ENCODE peak calls at places on chromosomes 5 and 9, in four cellular contexts. One of them, this sample, is unnamed.

GRCh38 chr9:136095495-136096058 is 488 bp upstream of the NACC2 start:
- DNase-seq in IMR-90: peak; percentile 31
- DNase-seq in A549: peak; percentile 51
- DNase-seq in K562: peak; percentile 78
- DNase-seq in this sample: no peak

GRCh38 chr5:14739538-14739937 is 75.0 kb downstream of the OTULIN start:
- DNase-seq in IMR-90: peak; percentile 61
- DNase-seq in A549: no peak
- DNase-seq in K562: no peak
- DNase-seq in this sample: no peak

GRCh38 chr5:20286512-20286911 is 298.5 kb upstream of the CDH18 start:
- DNase-seq in IMR-90: peak; percentile 58
- DNase-seq in A549: peak; percentile 62
- DNase-seq in K562: no peak
- DNase-seq in this sample: no peak

GRCh38 chr9:94870793-94871558 is 144.5 kb downstream of the AOPEP start:
- DNase-seq in IMR-90: no peak
- DNase-seq in A549: peak; percentile 73
- DNase-seq in K562: no peak
- DNase-seq in this sample: no peak

GRCh38 chr9:120136685-120137084 is 443.3 kb downstream of the CDK5RAP2 start:
- DNase-seq in IMR-90: no peak
- DNase-seq in A549: no peak
- DNase-seq in K562: no peak
- DNase-seq in this sample: no peak

GRCh38 chr9:135473972-135474543 is 5.5 kb upstream of the PPP1R26 start:
- DNase-seq in IMR-90: no peak
- DNase-seq in A549: no peak
- DNase-seq in K562: no peak
- DNase-seq in this sample: no peak

GRCh38 chr9:101635473-101635872 is 40.7 kb upstream of the PPP3R2 start:
- DNase-seq in IMR-90: no peak
- DNase-seq in A549: no peak
- DNase-seq in K562: no peak
- DNase-seq in this sample: no peak

GRCh38 chr9:135961811-135962695 is 880 bp upstream of the UBAC1 start:
- DNase-seq in IMR-90: no peak
- DNase-seq in A549: no peak
- DNase-seq in K562: no peak
- DNase-seq in this sample: no peak

GRCh38 chr5:179994622-179995323 is 76.8 kb downstream of the RNF130 start:
- DNase-seq in IMR-90: no peak
- DNase-seq in A549: no peak
- DNase-seq in K562: no peak
- DNase-seq in this sample: no peak

GRCh38 chr5:147208134-147208533 is 26.7 kb upstream of the STK32A start:
- DNase-seq in IMR-90: no peak
- DNase-seq in A549: no peak
- DNase-seq in K562: no peak
- DNase-seq in this sample: no peak

GRCh38 chr5:59722875-59723274 is 170.7 kb downstream of the PDE4D start:
- DNase-seq in IMR-90: peak; percentile 24
- DNase-seq in A549: no peak
- DNase-seq in K562: no peak
- DNase-seq in this sample: no peak

GRCh38 chr5:7816535-7816901 is 34.4 kb downstream of the CFAP90 start:
- DNase-seq in IMR-90: no peak
- DNase-seq in A549: no peak
- DNase-seq in K562: no peak
- DNase-seq in this sample: no peak

GRCh38 chr5:73170522-73170921 is 2.5 kb upstream of the TMEM174 start:
- DNase-seq in IMR-90: peak; percentile 7
- DNase-seq in A549: peak; percentile 11
- DNase-seq in K562: peak; percentile 25
- DNase-seq in this sample: peak; percentile 19

GRCh38 chr5:175922192-175922885 is 45.8 kb downstream of the THOC3 start:
- DNase-seq in IMR-90: peak; percentile 99
- DNase-seq in A549: peak; percentile 36
- DNase-seq in K562: peak; percentile 4
- DNase-seq in this sample: peak; percentile 41

GRCh38 chr5:174610968-174611367 is 113.4 kb upstream of the MSX2 start:
- DNase-seq in IMR-90: peak; percentile 75
- DNase-seq in A549: no peak
- DNase-seq in K562: no peak
- DNase-seq in this sample: no peak

GRCh38 chr9:112700080-112700479 is 17.8 kb downstream of the INIP start:
- DNase-seq in IMR-90: peak; percentile 30
- DNase-seq in A549: no peak
- DNase-seq in K562: no peak
- DNase-seq in this sample: peak; percentile 53

GRCh38 chr9:112696461-112696860 is 21.5 kb downstream of the INIP start:
- DNase-seq in IMR-90: no peak
- DNase-seq in A549: no peak
- DNase-seq in K562: no peak
- DNase-seq in this sample: no peak

GRCh38 chr9:112703304-112703703 is 14.6 kb downstream of the INIP start:
- DNase-seq in IMR-90: no peak
- DNase-seq in A549: no peak
- DNase-seq in K562: no peak
- DNase-seq in this sample: no peak

GRCh38 chr9:112694910-112695555 is 22.9 kb downstream of the INIP start:
- DNase-seq in IMR-90: no peak
- DNase-seq in A549: no peak
- DNase-seq in K562: no peak
- DNase-seq in this sample: no peak

DNA sequence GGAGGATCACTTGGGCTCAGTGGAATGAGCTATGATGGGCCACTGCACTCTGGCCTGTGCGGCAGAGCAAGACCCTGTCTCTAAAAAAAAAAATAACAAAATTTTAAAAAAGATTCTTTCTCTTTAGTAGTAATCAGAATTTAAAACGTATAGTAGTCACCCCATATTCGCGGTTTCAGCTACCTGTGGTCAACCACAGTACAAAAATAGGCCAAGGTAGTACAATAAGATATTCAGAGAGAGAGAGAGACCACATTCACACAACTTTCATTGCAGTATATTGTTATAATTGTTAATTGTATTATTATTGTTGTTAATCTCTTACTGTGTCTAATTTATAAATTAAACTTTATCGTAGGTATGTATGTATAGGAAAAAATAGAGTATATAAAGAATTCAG is 18.7 kb downstream of the INIP start:
- DNase-seq in IMR-90: no peak
- DNase-seq in A549: no peak
- DNase-seq in K562: no peak
- DNase-seq in this sample: no peak
- TF ChIP-seq MAZ in IMR-90: no peak
- TF ChIP-seq MAZ in A549: no peak
- TF ChIP-seq MAZ in K562: no peak
- TF ChIP-seq MAZ in this sample: no peak

GRCh38 chr5:127997131-127997775 is 86.3 kb upstream of the SLC12A2 start:
- DNase-seq in IMR-90: no peak
- DNase-seq in A549: no peak
- DNase-seq in K562: no peak
- DNase-seq in this sample: no peak
- TF ChIP-seq MAZ in IMR-90: no peak
- TF ChIP-seq MAZ in A549: no peak
- TF ChIP-seq MAZ in K562: no peak
- TF ChIP-seq MAZ in this sample: no peak

DNA sequence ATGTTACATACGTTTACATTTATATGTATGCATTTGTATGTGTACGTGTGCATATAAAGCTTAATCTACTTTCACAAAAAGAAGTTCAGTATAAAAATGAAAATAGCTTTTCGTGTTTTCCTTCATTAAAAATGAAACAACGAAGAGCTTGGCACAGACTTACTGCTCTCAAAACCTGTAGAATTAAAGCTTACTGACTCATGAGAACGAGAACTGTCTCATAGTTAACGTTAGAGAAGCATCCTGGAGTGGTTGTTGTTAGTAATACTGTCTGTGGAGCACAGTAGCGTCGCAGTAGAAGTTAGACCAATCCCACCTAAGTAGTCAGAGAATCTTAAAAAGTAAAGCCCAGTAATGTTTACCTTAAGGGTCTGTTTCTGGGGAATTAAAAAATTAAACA is 1.3 kb downstream of the MAT2B start:
- DNase-seq in IMR-90: peak; percentile 67
- DNase-seq in A549: no peak
- DNase-seq in K562: no peak
- DNase-seq in this sample: no peak
- TF ChIP-seq MAZ in IMR-90: no peak
- TF ChIP-seq MAZ in A549: no peak
- TF ChIP-seq MAZ in K562: no peak
- TF ChIP-seq MAZ in this sample: no peak

GRCh38 chr9:14733130-14733529 is 10.6 kb upstream of the CER1 start:
- DNase-seq in IMR-90: no peak
- DNase-seq in A549: no peak
- DNase-seq in K562: no peak
- DNase-seq in this sample: no peak
- TF ChIP-seq MAZ in IMR-90: no peak
- TF ChIP-seq MAZ in A549: no peak
- TF ChIP-seq MAZ in K562: no peak
- TF ChIP-seq MAZ in this sample: no peak

GRCh38 chr9:128102861-128103588 is 24.5 kb downstream of the PTGES2 start:
- DNase-seq in IMR-90: no peak
- DNase-seq in A549: no peak
- DNase-seq in K562: no peak
- DNase-seq in this sample: peak; percentile 94

GRCh38 chr9:128101231-128101641 is 26.3 kb downstream of the PTGES2 start:
- DNase-seq in IMR-90: no peak
- DNase-seq in A549: no peak
- DNase-seq in K562: no peak
- DNase-seq in this sample: peak; percentile 61

GRCh38 chr9:128100581-128100980 is 26.9 kb downstream of the PTGES2 start:
- DNase-seq in IMR-90: no peak
- DNase-seq in A549: no peak
- DNase-seq in K562: no peak
- DNase-seq in this sample: no peak

GRCh38 chr9:128102196-128102595 is 25.3 kb downstream of the PTGES2 start:
- DNase-seq in IMR-90: no peak
- DNase-seq in A549: no peak
- DNase-seq in K562: no peak
- DNase-seq in this sample: no peak

GRCh38 chr9:128101690-128102089 is 25.8 kb downstream of the PTGES2 start:
- DNase-seq in IMR-90: no peak
- DNase-seq in A549: no peak
- DNase-seq in K562: no peak
- DNase-seq in this sample: no peak
- TF ChIP-seq MAZ in IMR-90: no peak
- TF ChIP-seq MAZ in A549: no peak
- TF ChIP-seq MAZ in K562: no peak
- TF ChIP-seq MAZ in this sample: no peak

GRCh38 chr5:148923023-148923422 is 96.6 kb downstream of the ADRB2 start:
- DNase-seq in IMR-90: no peak
- DNase-seq in A549: no peak
- DNase-seq in K562: no peak
- DNase-seq in this sample: no peak

GRCh38 chr5:148927307-148927946 is 101.0 kb downstream of the ADRB2 start:
- DNase-seq in IMR-90: no peak
- DNase-seq in A549: no peak
- DNase-seq in K562: no peak
- DNase-seq in this sample: no peak

GRCh38 chr5:148926207-148926606 is 99.8 kb downstream of the ADRB2 start:
- DNase-seq in IMR-90: no peak
- DNase-seq in A549: no peak
- DNase-seq in K562: no peak
- DNase-seq in this sample: no peak

GRCh38 chr5:148922606-148923005 is 96.2 kb downstream of the ADRB2 start:
- DNase-seq in IMR-90: peak; percentile 28
- DNase-seq in A549: no peak
- DNase-seq in K562: no peak
- DNase-seq in this sample: no peak

DNA sequence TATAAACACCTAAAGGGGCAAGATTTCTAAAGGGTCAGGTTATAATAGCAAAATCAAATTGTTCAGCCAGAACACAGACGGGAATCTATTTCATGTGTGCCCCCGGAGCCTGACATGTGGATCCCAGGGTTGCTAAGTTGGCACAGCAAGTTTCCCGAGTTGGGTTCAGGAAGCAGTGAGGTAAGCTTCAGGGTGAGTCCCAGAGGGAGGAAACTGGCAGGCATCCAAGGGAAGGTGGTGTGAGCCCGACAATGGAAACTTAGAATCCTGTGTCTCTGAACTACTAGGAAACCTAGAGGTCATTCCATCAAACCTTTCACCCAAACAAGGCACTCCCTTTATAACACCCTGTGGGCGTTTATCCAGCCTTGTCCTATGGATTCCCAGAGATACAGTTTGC is 98.4 kb downstream of the ADRB2 start:
- DNase-seq in IMR-90: no peak
- DNase-seq in A549: no peak
- DNase-seq in K562: no peak
- DNase-seq in this sample: no peak
- TF ChIP-seq MAZ in IMR-90: no peak
- TF ChIP-seq MAZ in A549: no peak
- TF ChIP-seq MAZ in K562: no peak
- TF ChIP-seq MAZ in this sample: no peak

GRCh38 chr5:172479034-172479783 is 24.9 kb upstream of the SH3PXD2B start:
- DNase-seq in IMR-90: peak; percentile 88
- DNase-seq in A549: peak; percentile 92
- DNase-seq in K562: peak; percentile 82
- DNase-seq in this sample: peak; percentile 89
- TF ChIP-seq MAZ in IMR-90: no peak
- TF ChIP-seq MAZ in A549: no peak
- TF ChIP-seq MAZ in K562: no peak
- TF ChIP-seq MAZ in this sample: no peak

GRCh38 chr9:264231-264630 is 49.6 kb downstream of the DOCK8 start:
- DNase-seq in IMR-90: no peak
- DNase-seq in A549: no peak
- DNase-seq in K562: no peak
- DNase-seq in this sample: no peak
- TF ChIP-seq MAZ in IMR-90: no peak
- TF ChIP-seq MAZ in A549: no peak
- TF ChIP-seq MAZ in K562: no peak
- TF ChIP-seq MAZ in this sample: no peak

DNA sequence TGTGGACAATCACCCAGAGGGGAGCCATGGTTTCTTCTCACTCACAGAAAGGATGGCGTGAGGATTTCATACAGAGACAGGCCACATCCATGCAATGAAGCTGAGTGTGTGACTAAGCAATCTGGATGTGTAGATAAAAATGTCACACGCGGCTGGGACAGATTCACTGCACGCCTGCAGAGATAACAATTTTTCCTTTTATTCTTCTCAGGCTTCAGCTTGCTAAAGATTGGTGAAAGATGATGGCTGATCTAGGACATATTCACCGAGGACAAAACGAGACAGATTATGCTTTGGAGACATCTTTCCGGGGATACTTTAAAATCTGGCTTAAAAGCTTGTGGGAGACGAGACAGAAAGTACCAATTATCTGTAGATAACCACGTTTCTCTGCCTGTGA is 313.9 kb upstream of the TRPC7 start:
- DNase-seq in IMR-90: no peak
- DNase-seq in A549: no peak
- DNase-seq in K562: no peak
- DNase-seq in this sample: no peak
- TF ChIP-seq MAZ in IMR-90: no peak
- TF ChIP-seq MAZ in A549: no peak
- TF ChIP-seq MAZ in K562: peak; percentile 38
- TF ChIP-seq MAZ in this sample: no peak